ENCODE peak calls at places on chromosomes 6 and 20, in ten cellular contexts. X is heart left ventricle, V is right lobe of liver, I is sigmoid colon, F is ovary, O is body of pancreas, N is stomach, Z is GM12878, D is A549, Q is uterus. R is an unnamed sample.

GRCh38 chr6:143806282-143807102 is 36.6 kb upstream of the LTV1 start:
- DNase-seq in I (no peak), Q (no peak), Z (no peak), O (no peak), F (no peak), X (peak), N (no peak), V (no peak), D (no peak), R (no peak)

GRCh38 chr6:137165375-137166246 is 7.8 kb downstream of the IL22RA2 start:
- DNase-seq in O (peak), D (peak), X (no peak), F (no peak), V (no peak), Z (peak), N (peak), I (no peak), Q (no peak), R (no peak)

GRCh38 chr20:9363673-9364072 is 150.7 kb upstream of the LAMP5 start:
- DNase-seq in Q (no peak), O (no peak), F (no peak), Z (no peak), X (no peak), I (no peak), D (no peak), V (no peak), N (no peak), R (no peak)

GRCh38 chr6:30556714-30556963 is 350 bp upstream of the GNL1 start:
- DNase-seq in N (peak), D (no peak), Q (no peak), V (peak), X (peak), O (peak), Z (no peak), F (peak), I (peak), R (no peak)

GRCh38 chr20:47974234-47974878 is 189.1 kb upstream of the SULF2 start:
- DNase-seq in I (no peak), X (no peak), O (no peak), V (no peak), D (no peak), F (no peak), Q (no peak), Z (no peak), N (no peak), R (no peak)

GRCh38 chr6:8736046-8736877 is 300.9 kb upstream of the SLC35B3 start:
- DNase-seq in Z (no peak), I (peak), O (no peak), D (no peak), X (no peak), V (no peak), N (no peak), F (no peak), Q (no peak), R (no peak)

GRCh38 chr6:137277971-137278602 is 58.9 kb upstream of the IFNGR1 start:
- DNase-seq in F (no peak), D (peak), I (no peak), Z (no peak), O (no peak), V (no peak), N (no peak), X (no peak), Q (no peak), R (no peak)

GRCh38 chr6:156779206-156780116 is 2.3 kb downstream of the ARID1B start:
- DNase-seq in Z (no peak), O (peak), N (peak), X (peak), I (peak), V (peak), F (peak), Q (peak), D (peak), R (peak)

GRCh38 chr6:35392773-35393672 is 50.7 kb downstream of the PPARD start:
- DNase-seq in I (no peak), D (no peak), N (no peak), Z (no peak), V (no peak), Q (no peak), F (peak), O (no peak), X (no peak), R (no peak)

GRCh38 chr20:18857640-18858039 is 44.1 kb downstream of the SCP2D1 start:
- DNase-seq in N (no peak), I (no peak), D (peak), X (no peak), F (no peak), V (no peak), Q (no peak), Z (no peak), O (no peak), R (no peak)

GRCh38 chr6:146915671-146916127 is 288.5 kb upstream of the STXBP5 start:
- DNase-seq in V (no peak), F (no peak), X (no peak), I (no peak), O (no peak), D (peak), N (no peak), Q (no peak), Z (no peak), R (no peak)

GRCh38 chr6:133187657-133188453 is 53.3 kb upstream of the EYA4 start:
- DNase-seq in V (no peak), Q (no peak), X (no peak), F (no peak), N (no peak), Z (no peak), D (no peak), I (no peak), O (no peak), R (no peak)

GRCh38 chr6:108661982-108662381 is 101.3 kb downstream of the FOXO3 start:
- DNase-seq in X (no peak), Z (no peak), O (no peak), N (no peak), I (no peak), Q (no peak), F (no peak), D (no peak), V (no peak), R (no peak)
- TF ChIP-seq CTCF in X (no peak), Z (no peak), O (no peak), N (no peak), I (no peak), Q (no peak), F (no peak), D (no peak), V (no peak), R (no peak)

GRCh38 chr6:24391756-24392405 is 10.9 kb upstream of the MRS2 start:
- DNase-seq in F (no peak), Q (no peak), O (no peak), N (no peak), D (no peak), I (no peak), X (no peak), V (no peak), Z (peak), R (no peak)

GRCh38 chr6:24394777-24395437 is 7.8 kb upstream of the MRS2 start:
- DNase-seq in X (no peak), Z (no peak), D (no peak), I (no peak), O (no peak), Q (no peak), V (no peak), N (no peak), F (no peak), R (no peak)

GRCh38 chr6:24387818-24388217 is 14.9 kb upstream of the MRS2 start:
- DNase-seq in F (no peak), D (no peak), O (no peak), Q (no peak), Z (no peak), I (no peak), V (no peak), N (no peak), X (no peak), R (no peak)

GRCh38 chr6:24394061-24394460 is 8.7 kb upstream of the MRS2 start:
- DNase-seq in Z (no peak), F (no peak), N (no peak), V (no peak), X (no peak), D (no peak), I (no peak), O (no peak), Q (no peak), R (no peak)

GRCh38 chr6:24391208-24391607 is 11.5 kb upstream of the MRS2 start:
- DNase-seq in D (no peak), O (no peak), V (no peak), N (no peak), Q (no peak), F (no peak), Z (no peak), I (no peak), X (no peak), R (no peak)
- TF ChIP-seq POLR2A in D (no peak), O (no peak), V (no peak), N (no peak), Q (no peak), F (no peak), Z (no peak), I (no peak), X (no peak), R (no peak)

GRCh38 chr6:26187981-26188635 is 100.9 kb downstream of the HFE start:
- DNase-seq in F (peak), Q (no peak), O (no peak), D (peak), V (peak), N (no peak), Z (no peak), I (no peak), X (no peak), R (no peak)
- TF ChIP-seq CTCF in F (no peak), Q (no peak), O (no peak), D (no peak), V (no peak), N (no peak), Z (no peak), I (no peak), X (no peak), R (no peak)

GRCh38 chr6:317452-318144 is 25.3 kb downstream of the DUSP22 start:
- DNase-seq in O (no peak), V (no peak), N (no peak), D (no peak), X (no peak), I (peak), Z (peak), Q (no peak), F (no peak), R (no peak)

GRCh38 chr6:321158-321438 is 28.8 kb downstream of the DUSP22 start:
- DNase-seq in D (no peak), I (peak), X (no peak), O (no peak), Q (no peak), V (no peak), N (no peak), Z (no peak), F (no peak), R (no peak)

GRCh38 chr6:320351-321157 is 28.3 kb downstream of the DUSP22 start:
- DNase-seq in V (no peak), N (no peak), X (no peak), I (peak), Z (no peak), D (no peak), Q (no peak), O (no peak), F (no peak), R (no peak)

GRCh38 chr6:318265-318890 is 26.1 kb downstream of the DUSP22 start:
- DNase-seq in I (peak), O (no peak), D (no peak), V (no peak), N (no peak), F (no peak), Q (no peak), X (no peak), Z (no peak), R (no peak)

GRCh38 chr6:319177-320131 is 27.2 kb downstream of the DUSP22 start:
- DNase-seq in Z (peak), Q (no peak), F (no peak), I (peak), D (no peak), V (no peak), N (no peak), X (no peak), O (no peak), R (no peak)
- TF ChIP-seq POLR2A in Z (no peak), Q (no peak), F (no peak), I (no peak), D (no peak), V (no peak), N (no peak), X (no peak), O (no peak), R (no peak)

DNA sequence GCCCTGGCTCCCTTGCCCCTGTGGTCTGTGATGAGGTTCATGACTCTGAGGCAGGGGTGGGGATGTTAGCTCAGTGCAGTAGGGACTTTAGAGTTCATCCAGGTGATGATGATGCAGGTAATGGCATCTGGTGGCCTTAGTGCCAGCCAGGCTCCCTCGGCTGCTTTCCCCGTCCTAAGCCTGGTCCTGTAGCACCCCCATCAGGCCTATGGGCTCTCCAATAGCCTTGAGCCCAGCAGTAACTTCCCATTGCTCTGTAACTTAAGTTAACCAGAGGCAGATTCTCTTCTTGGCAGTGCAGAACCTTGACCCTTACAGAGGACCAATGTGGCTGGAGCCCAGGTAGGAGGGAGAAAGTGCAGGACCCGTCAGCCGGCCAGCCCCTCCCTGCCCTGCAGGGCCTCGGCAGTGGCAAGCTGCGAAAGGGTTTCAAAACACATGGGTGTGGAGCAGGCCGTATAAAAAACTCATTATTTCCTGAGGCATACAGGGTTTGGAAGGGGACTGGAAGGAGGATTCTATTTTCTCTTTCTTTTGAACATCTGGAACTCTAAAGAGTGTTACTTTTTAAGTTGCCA is 406.9 kb downstream of the CDH26 start:
- DNase-seq in O (no peak), N (peak), I (no peak), V (no peak), D (no peak), Q (no peak), X (no peak), F (no peak), Z (no peak), R (no peak)
- TF ChIP-seq CTCF in O (no peak), N (peak), I (no peak), V (no peak), D (no peak), Q (no peak), X (no peak), F (no peak), Z (no peak), R (no peak)